ENCODE peak calls at places on chromosomes 7 and 10, in ten cellular contexts. N, M, Q, Z, U, S, J, C, L and P are unnamed samples.

GRCh38 chr7:77799078-77799964 is 748 bp downstream of the PHTF2 start:
- DNase-seq in N (no peak), M (peak; percentile 45), Q (peak; percentile 51), Z (peak; percentile 15), U (peak; percentile 37), S (peak; percentile 61), J (peak; percentile 89), C (peak; percentile 17), L (peak; percentile 42), P (peak; percentile 35)

GRCh38 chr7:149772821-149773425 is 465 bp downstream of the ZNF467 start:
- DNase-seq in N (no peak), M (peak; percentile 43), Q (peak; percentile 22), Z (peak; percentile 15), U (peak; percentile 21), S (peak; percentile 61), J (peak; percentile 85), C (no peak), L (no peak), P (peak; percentile 51)

GRCh38 chr10:45420453-45421192 is 46.6 kb downstream of the ALOX5 start:
- DNase-seq in N (no peak), M (peak; percentile 69), Q (peak; percentile 72), Z (no peak), U (peak; percentile 87), S (no peak), J (peak; percentile 95), C (peak; percentile 33), L (peak; percentile 75), P (peak; percentile 78)

GRCh38 chr7:1809070-1809469 is 139.0 kb downstream of the ELFN1 start:
- DNase-seq in N (no peak), M (no peak), Q (no peak), Z (no peak), U (no peak), S (no peak), J (peak; percentile 24), C (no peak), L (no peak), P (no peak)

GRCh38 chr7:12741951-12742575 is 54.6 kb downstream of the ARL4A start:
- DNase-seq in N (no peak), M (no peak), Q (no peak), Z (no peak), U (no peak), S (no peak), J (no peak), C (peak; percentile 16), L (no peak), P (no peak)

GRCh38 chr7:47195641-47196040 is 386.3 kb downstream of the TNS3 start:
- DNase-seq in N (no peak), M (no peak), Q (no peak), Z (no peak), U (no peak), S (no peak), J (no peak), C (no peak), L (no peak), P (no peak)

GRCh38 chr10:14244147-14244546 is 86.6 kb downstream of the FRMD4A start:
- DNase-seq in N (no peak), M (no peak), Q (no peak), Z (no peak), U (no peak), S (no peak), J (no peak), C (no peak), L (peak; percentile 2), P (no peak)

GRCh38 chr10:122352817-122353525 is 21.5 kb upstream of the PLEKHA1 start:
- DNase-seq in N (no peak), M (no peak), Q (no peak), Z (no peak), U (no peak), S (no peak), J (no peak), C (no peak), L (no peak), P (no peak)

GRCh38 chr10:93512565-93512964 is 16.2 kb downstream of the CEP55 start:
- DNase-seq in N (no peak), M (no peak), Q (no peak), Z (no peak), U (no peak), S (no peak), J (no peak), C (no peak), L (peak; percentile 28), P (no peak)

GRCh38 chr10:27100800-27101347 is 580 bp upstream of the ANKRD26 start:
- DNase-seq in N (no peak), M (no peak), Q (no peak), Z (peak; percentile 6), U (no peak), S (no peak), J (no peak), C (no peak), L (no peak), P (no peak)

GRCh38 chr7:45974540-45975360 is 53.7 kb upstream of the IGFBP3 start:
- DNase-seq in N (no peak), M (no peak), Q (no peak), Z (no peak), U (no peak), S (no peak), J (no peak), C (no peak), L (no peak), P (no peak)

DNA sequence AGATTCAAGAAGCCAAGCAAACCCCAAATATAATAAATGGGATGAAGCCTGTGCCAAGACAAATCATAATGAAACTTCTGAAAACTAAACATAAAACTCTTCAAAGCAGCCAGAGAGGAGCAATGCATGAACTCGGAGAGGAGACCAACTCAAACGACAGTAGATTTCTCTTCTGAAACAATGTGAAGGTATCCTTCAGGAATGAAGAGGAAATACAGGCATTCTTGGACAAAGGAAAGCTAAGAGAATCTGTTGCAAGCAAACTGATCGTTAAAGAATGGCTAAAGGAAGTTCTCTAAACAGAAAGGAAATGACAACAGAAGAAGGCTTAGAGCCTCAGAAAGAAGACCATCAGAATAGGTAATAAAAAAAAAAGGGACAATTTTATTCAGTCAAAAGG is 6.6 kb downstream of the GNA12 start:
- DNase-seq in N (no peak), M (no peak), Q (no peak), Z (no peak), U (no peak), S (no peak), J (no peak), C (no peak), L (no peak), P (no peak)
- H3K4me1 ChIP-seq in N (peaks cover 3% of the 10 kb centered on the region), M (no peaks in the 10 kb centered on the region), Q (peaks cover 52% of the 10 kb centered on the region), Z (peaks cover 14% of the 10 kb centered on the region), U (peaks cover 50% of the 10 kb centered on the region), S (peaks cover 8% of the 10 kb centered on the region), J (peaks cover 8% of the 10 kb centered on the region), C (peaks cover 2% of the 10 kb centered on the region), L (peaks cover 38% of the 10 kb centered on the region), P (peaks cover 9% of the 10 kb centered on the region)

GRCh38 chr10:68280750-68281149 is 48.8 kb upstream of the ATOH7 start:
- DNase-seq in N (no peak), M (no peak), Q (no peak), Z (no peak), U (no peak), S (no peak), J (no peak), C (no peak), L (no peak), P (no peak)

GRCh38 chr10:68271104-68271882 is 39.4 kb upstream of the ATOH7 start:
- DNase-seq in N (no peak), M (no peak), Q (no peak), Z (no peak), U (no peak), S (peak; percentile 39), J (no peak), C (no peak), L (peak; percentile 88), P (no peak)

GRCh38 chr10:68276224-68276623 is 44.3 kb upstream of the ATOH7 start:
- DNase-seq in N (no peak), M (no peak), Q (no peak), Z (no peak), U (no peak), S (no peak), J (no peak), C (no peak), L (no peak), P (no peak)

GRCh38 chr10:68272833-68273232 is 40.9 kb upstream of the ATOH7 start:
- DNase-seq in N (no peak), M (no peak), Q (no peak), Z (no peak), U (no peak), S (no peak), J (no peak), C (no peak), L (no peak), P (no peak)

GRCh38 chr10:68275600-68276126 is 43.8 kb upstream of the ATOH7 start:
- DNase-seq in N (no peak), M (no peak), Q (no peak), Z (no peak), U (no peak), S (no peak), J (no peak), C (no peak), L (no peak), P (no peak)
- H3K4me1 ChIP-seq in N (no peaks in the 10 kb centered on the region), M (no peaks in the 10 kb centered on the region), Q (no peaks in the 10 kb centered on the region), Z (no peaks in the 10 kb centered on the region), U (no peaks in the 10 kb centered on the region), S (no peaks in the 10 kb centered on the region), J (no peaks in the 10 kb centered on the region), C (no peaks in the 10 kb centered on the region), L (no peaks in the 10 kb centered on the region), P (no peaks in the 10 kb centered on the region)

GRCh38 chr10:95296764-95297163 is 6.0 kb upstream of the PDLIM1 start:
- DNase-seq in N (no peak), M (no peak), Q (no peak), Z (no peak), U (no peak), S (no peak), J (no peak), C (no peak), L (no peak), P (no peak)
- H3K4me1 ChIP-seq in N (peaks cover 5% of the 10 kb centered on the region), M (no peaks in the 10 kb centered on the region), Q (peaks cover 60% of the 10 kb centered on the region), Z (peaks cover 10% of the 10 kb centered on the region), U (peaks cover 26% of the 10 kb centered on the region), S (no peaks in the 10 kb centered on the region), J (peaks cover 6% of the 10 kb centered on the region), C (peaks cover 18% of the 10 kb centered on the region), L (peaks cover 22% of the 10 kb centered on the region), P (peaks cover 6% of the 10 kb centered on the region)

GRCh38 chr10:124652200-124652599 is 92.0 kb downstream of the FAM53B start:
- DNase-seq in N (no peak), M (no peak), Q (no peak), Z (no peak), U (no peak), S (no peak), J (no peak), C (no peak), L (no peak), P (no peak)

GRCh38 chr10:124651402-124651887 is 92.7 kb downstream of the FAM53B start:
- DNase-seq in N (no peak), M (no peak), Q (no peak), Z (no peak), U (no peak), S (no peak), J (no peak), C (no peak), L (no peak), P (no peak)

GRCh38 chr10:124653311-124653710 is 90.9 kb downstream of the FAM53B start:
- DNase-seq in N (no peak), M (no peak), Q (no peak), Z (no peak), U (no peak), S (no peak), J (no peak), C (no peak), L (no peak), P (no peak)

GRCh38 chr10:124653811-124654651 is 90.1 kb downstream of the FAM53B start:
- DNase-seq in N (no peak), M (no peak), Q (no peak), Z (no peak), U (no peak), S (no peak), J (no peak), C (peak; percentile 66), L (no peak), P (no peak)

GRCh38 chr10:124652701-124653100 is 91.5 kb downstream of the FAM53B start:
- DNase-seq in N (no peak), M (no peak), Q (no peak), Z (no peak), U (no peak), S (no peak), J (no peak), C (no peak), L (no peak), P (no peak)
- H3K4me1 ChIP-seq in N (peaks cover 12% of the 10 kb centered on the region), M (peaks cover 13% of the 10 kb centered on the region), Q (peaks cover 20% of the 10 kb centered on the region), Z (peaks cover 89% of the 10 kb centered on the region), U (peaks cover 46% of the 10 kb centered on the region), S (peaks cover 6% of the 10 kb centered on the region), J (peaks cover 45% of the 10 kb centered on the region), C (peaks cover 57% of the 10 kb centered on the region), L (peaks cover 14% of the 10 kb centered on the region), P (peaks cover 23% of the 10 kb centered on the region)